ENCODE peak calls at places on chromosomes 2 and 18, in nine cellular contexts. One of them, this sample, is unnamed.
A peak's percentile ranks its signal among the peaks of the same experiment; 100 is the strongest.

GRCh38 chr18:45073556-45073955 is 392.9 kb downstream of the SETBP1 start:
- DNase-seq in sigmoid colon: no peak
- DNase-seq in GM12892: no peak
- DNase-seq in HCT116: no peak
- DNase-seq in transverse colon: no peak
- DNase-seq in breast epithelium: no peak
- DNase-seq in SK-N-SH: no peak
- DNase-seq in endothelial cell of umbilical vein: no peak
- DNase-seq in spleen: no peak
- DNase-seq in this sample: no peak

GRCh38 chr2:221005338-221005737 is 566.8 kb downstream of the EPHA4 start:
- DNase-seq in HCT116: no peak
- DNase-seq in GM12892: no peak
- DNase-seq in sigmoid colon: no peak
- DNase-seq in endothelial cell of umbilical vein: no peak
- DNase-seq in breast epithelium: no peak
- DNase-seq in SK-N-SH: no peak
- DNase-seq in spleen: no peak
- DNase-seq in transverse colon: no peak
- DNase-seq in this sample: no peak

GRCh38 chr18:78939105-78939504 is 40.5 kb upstream of the SALL3 start:
- DNase-seq in endothelial cell of umbilical vein: no peak
- DNase-seq in spleen: no peak
- DNase-seq in sigmoid colon: no peak
- DNase-seq in HCT116: no peak
- DNase-seq in breast epithelium: no peak
- DNase-seq in SK-N-SH: no peak
- DNase-seq in GM12892: no peak
- DNase-seq in transverse colon: no peak
- DNase-seq in this sample: peak; percentile 41

GRCh38 chr2:236711440-236711839 is 141.8 kb downstream of the ACKR3 start:
- DNase-seq in SK-N-SH: no peak
- DNase-seq in breast epithelium: no peak
- DNase-seq in HCT116: no peak
- DNase-seq in sigmoid colon: peak; percentile 79
- DNase-seq in spleen: peak; percentile 43
- DNase-seq in endothelial cell of umbilical vein: no peak
- DNase-seq in GM12892: no peak
- DNase-seq in transverse colon: no peak
- DNase-seq in this sample: no peak

GRCh38 chr2:220188031-220188430 is 560.6 kb downstream of the SLC4A3 start:
- DNase-seq in GM12892: no peak
- DNase-seq in sigmoid colon: no peak
- DNase-seq in transverse colon: no peak
- DNase-seq in SK-N-SH: no peak
- DNase-seq in breast epithelium: no peak
- DNase-seq in endothelial cell of umbilical vein: no peak
- DNase-seq in spleen: no peak
- DNase-seq in HCT116: no peak
- DNase-seq in this sample: no peak

GRCh38 chr18:6627621-6628020 is 101.9 kb upstream of the ARHGAP28 start:
- DNase-seq in endothelial cell of umbilical vein: no peak
- DNase-seq in transverse colon: no peak
- DNase-seq in HCT116: no peak
- DNase-seq in breast epithelium: no peak
- DNase-seq in spleen: no peak
- DNase-seq in sigmoid colon: no peak
- DNase-seq in GM12892: no peak
- DNase-seq in SK-N-SH: no peak
- DNase-seq in this sample: no peak

GRCh38 chr2:96354492-96354891 is 18.9 kb downstream of the NCAPH start:
- DNase-seq in breast epithelium: no peak
- DNase-seq in SK-N-SH: no peak
- DNase-seq in GM12892: no peak
- DNase-seq in sigmoid colon: no peak
- DNase-seq in endothelial cell of umbilical vein: no peak
- DNase-seq in transverse colon: no peak
- DNase-seq in HCT116: no peak
- DNase-seq in spleen: no peak
- DNase-seq in this sample: no peak

GRCh38 chr2:30717081-30717650 is 90.1 kb downstream of the CAPN13 start:
- DNase-seq in endothelial cell of umbilical vein: no peak
- DNase-seq in GM12892: no peak
- DNase-seq in spleen: no peak
- DNase-seq in transverse colon: no peak
- DNase-seq in SK-N-SH: no peak
- DNase-seq in HCT116: no peak
- DNase-seq in sigmoid colon: no peak
- DNase-seq in breast epithelium: no peak
- DNase-seq in this sample: no peak

GRCh38 chr2:233111427-233111826 is 51.3 kb downstream of the INPP5D start:
- DNase-seq in SK-N-SH: no peak
- DNase-seq in GM12892: no peak
- DNase-seq in breast epithelium: no peak
- DNase-seq in endothelial cell of umbilical vein: no peak
- DNase-seq in sigmoid colon: peak; percentile 33
- DNase-seq in HCT116: no peak
- DNase-seq in transverse colon: no peak
- DNase-seq in spleen: peak; percentile 22
- DNase-seq in this sample: no peak

GRCh38 chr2:54480025-54480424 is 23.9 kb downstream of the SPTBN1 start:
- DNase-seq in GM12892: no peak
- DNase-seq in SK-N-SH: no peak
- DNase-seq in breast epithelium: no peak
- DNase-seq in sigmoid colon: no peak
- DNase-seq in spleen: no peak
- DNase-seq in transverse colon: no peak
- DNase-seq in endothelial cell of umbilical vein: no peak
- DNase-seq in HCT116: no peak
- DNase-seq in this sample: no peak

GRCh38 chr18:77146249-77147080 is 13.9 kb upstream of the MBP start:
- DNase-seq in endothelial cell of umbilical vein: no peak
- DNase-seq in sigmoid colon: no peak
- DNase-seq in breast epithelium: no peak
- DNase-seq in HCT116: no peak
- DNase-seq in transverse colon: no peak
- DNase-seq in spleen: no peak
- DNase-seq in SK-N-SH: no peak
- DNase-seq in GM12892: no peak
- DNase-seq in this sample: no peak

GRCh38 chr18:10406172-10406663 is 48.2 kb upstream of the APCDD1 start:
- DNase-seq in SK-N-SH: no peak
- DNase-seq in transverse colon: no peak
- DNase-seq in breast epithelium: no peak
- DNase-seq in endothelial cell of umbilical vein: peak; percentile 12
- DNase-seq in HCT116: no peak
- DNase-seq in spleen: no peak
- DNase-seq in GM12892: no peak
- DNase-seq in sigmoid colon: no peak
- DNase-seq in this sample: no peak

GRCh38 chr2:74530239-74531161 is 767 bp downstream of the HTRA2 start:
- DNase-seq in SK-N-SH: peak; percentile 77
- DNase-seq in HCT116: no peak
- DNase-seq in transverse colon: peak; percentile 62
- DNase-seq in sigmoid colon: no peak
- DNase-seq in GM12892: no peak
- DNase-seq in spleen: peak; percentile 93
- DNase-seq in breast epithelium: no peak
- DNase-seq in endothelial cell of umbilical vein: peak; percentile 34
- DNase-seq in this sample: no peak

GRCh38 chr2:54457326-54458023 is 1.3 kb downstream of the SPTBN1 start:
- DNase-seq in HCT116: no peak
- DNase-seq in sigmoid colon: peak; percentile 77
- DNase-seq in breast epithelium: no peak
- DNase-seq in GM12892: no peak
- DNase-seq in transverse colon: no peak
- DNase-seq in SK-N-SH: peak; percentile 72
- DNase-seq in spleen: peak; percentile 81
- DNase-seq in endothelial cell of umbilical vein: peak; percentile 41
- DNase-seq in this sample: no peak

GRCh38 chr18:62119884-62120283 is 67.0 kb downstream of the PIGN start:
- DNase-seq in endothelial cell of umbilical vein: no peak
- DNase-seq in breast epithelium: no peak
- DNase-seq in transverse colon: no peak
- DNase-seq in sigmoid colon: no peak
- DNase-seq in HCT116: no peak
- DNase-seq in spleen: no peak
- DNase-seq in SK-N-SH: no peak
- DNase-seq in GM12892: no peak
- DNase-seq in this sample: no peak

GRCh38 chr2:157789933-157790511 is 86.1 kb downstream of the ACVR1 start:
- DNase-seq in HCT116: no peak
- DNase-seq in GM12892: no peak
- DNase-seq in spleen: no peak
- DNase-seq in SK-N-SH: no peak
- DNase-seq in sigmoid colon: peak; percentile 68
- DNase-seq in breast epithelium: peak; percentile 78
- DNase-seq in transverse colon: peak; percentile 70
- DNase-seq in endothelial cell of umbilical vein: no peak
- DNase-seq in this sample: no peak

GRCh38 chr2:168518555-168519066 is 62.5 kb downstream of the CERS6 start:
- DNase-seq in endothelial cell of umbilical vein: no peak
- DNase-seq in breast epithelium: no peak
- DNase-seq in HCT116: no peak
- DNase-seq in sigmoid colon: no peak
- DNase-seq in spleen: no peak
- DNase-seq in GM12892: no peak
- DNase-seq in SK-N-SH: no peak
- DNase-seq in transverse colon: no peak
- DNase-seq in this sample: no peak

GRCh38 chr2:145304501-145304900 is 784.6 kb upstream of the ZEB2 start:
- DNase-seq in SK-N-SH: no peak
- DNase-seq in HCT116: no peak
- DNase-seq in endothelial cell of umbilical vein: no peak
- DNase-seq in spleen: no peak
- DNase-seq in GM12892: no peak
- DNase-seq in transverse colon: no peak
- DNase-seq in sigmoid colon: no peak
- DNase-seq in breast epithelium: no peak
- DNase-seq in this sample: no peak

DNA sequence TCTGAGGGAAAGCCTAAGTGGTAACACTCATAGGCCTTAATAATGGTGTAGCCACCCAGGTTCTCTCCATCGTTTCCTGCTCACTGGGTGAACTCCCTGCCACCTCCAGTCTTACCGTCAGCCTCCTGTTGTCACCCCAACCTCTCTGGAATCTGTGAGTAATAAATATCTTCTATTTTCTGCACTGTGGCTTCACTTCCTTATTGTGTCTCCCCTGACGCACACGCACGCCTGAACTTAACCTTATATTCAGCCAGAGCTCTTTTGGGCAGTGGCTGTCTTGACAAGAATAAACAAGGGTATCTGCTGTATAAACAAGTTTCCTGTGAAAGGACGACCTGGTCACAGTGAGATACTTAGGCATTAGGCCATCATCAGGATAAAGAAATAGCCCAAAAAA is 467.2 kb downstream of the SPAG16 start:
- DNase-seq in HCT116: no peak
- DNase-seq in SK-N-SH: no peak
- DNase-seq in GM12892: no peak
- DNase-seq in endothelial cell of umbilical vein: no peak
- DNase-seq in spleen: no peak
- DNase-seq in breast epithelium: no peak
- DNase-seq in sigmoid colon: no peak
- DNase-seq in transverse colon: no peak
- DNase-seq in this sample: no peak
- TF ChIP-seq POLR2AphosphoS5 in HCT116: no peak
- TF ChIP-seq POLR2AphosphoS5 in SK-N-SH: no peak
- TF ChIP-seq POLR2AphosphoS5 in GM12892: no peak
- TF ChIP-seq POLR2AphosphoS5 in endothelial cell of umbilical vein: no peak
- TF ChIP-seq POLR2AphosphoS5 in spleen: no peak
- TF ChIP-seq POLR2AphosphoS5 in breast epithelium: no peak
- TF ChIP-seq POLR2AphosphoS5 in sigmoid colon: no peak
- TF ChIP-seq POLR2AphosphoS5 in transverse colon: no peak
- TF ChIP-seq POLR2AphosphoS5 in this sample: no peak

GRCh38 chr18:32114293-32114692 is 22.6 kb downstream of the RNF138 start:
- DNase-seq in breast epithelium: no peak
- DNase-seq in GM12892: no peak
- DNase-seq in SK-N-SH: no peak
- DNase-seq in sigmoid colon: no peak
- DNase-seq in spleen: no peak
- DNase-seq in transverse colon: no peak
- DNase-seq in endothelial cell of umbilical vein: no peak
- DNase-seq in HCT116: no peak
- DNase-seq in this sample: no peak
- TF ChIP-seq POLR2AphosphoS5 in breast epithelium: no peak
- TF ChIP-seq POLR2AphosphoS5 in GM12892: no peak
- TF ChIP-seq POLR2AphosphoS5 in SK-N-SH: no peak
- TF ChIP-seq POLR2AphosphoS5 in sigmoid colon: no peak
- TF ChIP-seq POLR2AphosphoS5 in spleen: no peak
- TF ChIP-seq POLR2AphosphoS5 in transverse colon: no peak
- TF ChIP-seq POLR2AphosphoS5 in endothelial cell of umbilical vein: no peak
- TF ChIP-seq POLR2AphosphoS5 in HCT116: no peak
- TF ChIP-seq POLR2AphosphoS5 in this sample: no peak

DNA sequence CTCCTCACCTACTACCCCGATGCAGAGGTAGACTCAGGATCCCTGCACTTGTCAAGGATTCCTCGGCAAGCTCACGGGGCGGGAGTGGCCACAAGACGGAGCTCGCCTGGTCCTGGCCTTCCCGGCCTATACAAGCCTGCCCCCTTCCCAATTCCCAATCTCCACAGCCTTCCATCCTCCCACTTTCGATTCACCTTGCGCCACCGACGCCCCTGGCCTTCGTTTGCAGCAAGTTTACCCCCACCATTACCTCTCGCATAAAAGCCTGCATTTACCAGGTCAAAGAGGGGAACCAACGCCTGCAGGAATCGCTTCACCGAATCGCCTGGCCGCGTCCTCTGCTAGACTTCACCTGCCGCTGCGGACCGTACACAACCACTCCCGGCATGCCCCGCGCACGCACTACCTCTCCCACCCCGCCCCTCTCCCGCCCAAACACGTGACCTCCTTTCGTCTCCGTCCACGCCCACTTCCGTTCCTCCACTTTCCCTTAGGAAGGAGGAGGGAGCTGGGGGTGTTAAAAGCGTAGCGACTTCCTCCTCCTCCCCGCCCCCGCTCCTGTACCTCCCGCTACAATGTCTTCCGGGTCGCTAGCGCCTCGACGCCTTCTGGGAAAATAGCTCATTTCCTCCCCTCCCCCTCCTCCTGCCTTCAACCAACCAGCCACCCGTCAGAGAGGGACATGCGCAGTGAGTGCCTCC is at the start of gene ORC4:
- DNase-seq in HCT116: peak; percentile 98
- DNase-seq in transverse colon: peak; percentile 99
- DNase-seq in spleen: peak; percentile 99
- DNase-seq in GM12892: peak; percentile 55
- DNase-seq in endothelial cell of umbilical vein: peak; percentile 100
- DNase-seq in breast epithelium: peak; percentile 99
- DNase-seq in SK-N-SH: peak; percentile 84
- DNase-seq in sigmoid colon: peak; percentile 100
- DNase-seq in this sample: peak; percentile 44
- TF ChIP-seq POLR2AphosphoS5 in HCT116: peak; percentile 91
- TF ChIP-seq POLR2AphosphoS5 in transverse colon: peak; percentile 91
- TF ChIP-seq POLR2AphosphoS5 in spleen: peak; percentile 94
- TF ChIP-seq POLR2AphosphoS5 in GM12892: peak; percentile 89
- TF ChIP-seq POLR2AphosphoS5 in endothelial cell of umbilical vein: peak; percentile 35
- TF ChIP-seq POLR2AphosphoS5 in breast epithelium: peak; percentile 75
- TF ChIP-seq POLR2AphosphoS5 in SK-N-SH: peak; percentile 76
- TF ChIP-seq POLR2AphosphoS5 in sigmoid colon: peak; percentile 72
- TF ChIP-seq POLR2AphosphoS5 in this sample: peak; percentile 78

DNA sequence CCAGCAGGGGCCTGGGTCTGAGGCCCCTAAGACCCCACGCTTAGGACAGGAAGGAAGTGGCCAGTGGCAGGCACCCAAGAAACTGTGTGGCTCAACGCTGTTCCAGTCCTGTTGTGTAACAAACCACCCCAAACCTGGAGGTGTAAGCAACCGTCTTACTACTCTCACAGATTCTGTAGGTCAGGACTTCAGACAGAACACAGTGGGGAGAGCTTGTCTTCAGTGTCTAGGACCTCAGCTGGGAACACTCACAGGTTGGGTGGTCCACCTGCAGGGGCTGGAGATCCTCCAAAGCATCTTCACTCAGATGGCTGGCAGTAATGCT is 123.0 kb downstream of the KLHL29 start:
- DNase-seq in transverse colon: no peak
- DNase-seq in HCT116: no peak
- DNase-seq in SK-N-SH: no peak
- DNase-seq in endothelial cell of umbilical vein: no peak
- DNase-seq in GM12892: no peak
- DNase-seq in sigmoid colon: no peak
- DNase-seq in spleen: no peak
- DNase-seq in breast epithelium: no peak
- DNase-seq in this sample: no peak
- TF ChIP-seq POLR2AphosphoS5 in transverse colon: no peak
- TF ChIP-seq POLR2AphosphoS5 in HCT116: no peak
- TF ChIP-seq POLR2AphosphoS5 in SK-N-SH: no peak
- TF ChIP-seq POLR2AphosphoS5 in endothelial cell of umbilical vein: no peak
- TF ChIP-seq POLR2AphosphoS5 in GM12892: no peak
- TF ChIP-seq POLR2AphosphoS5 in sigmoid colon: no peak
- TF ChIP-seq POLR2AphosphoS5 in spleen: no peak
- TF ChIP-seq POLR2AphosphoS5 in breast epithelium: no peak
- TF ChIP-seq POLR2AphosphoS5 in this sample: no peak